ENCODE peak calls at places on chromosomes 1 and 21, in ten cellular contexts. I is MM.1S, U is cardiac muscle cell, R is pancreas, O is adrenal gland, J is breast epithelium, N is body of pancreas, B is A549, D is IMR-90, C is Panc1. E is an unnamed sample.

GRCh38 chr1:184163674-184164470 is 112.3 kb downstream of the TSEN15 start:
- DNase-seq in I (peak; percentile 24), U (peak; percentile 29), R (no peak), O (no peak), J (no peak), N (no peak), B (no peak), D (peak; percentile 89), C (no peak), E (no peak)

GRCh38 chr1:10694274-10694632 is 102.2 kb downstream of the CASZ1 start:
- DNase-seq in I (peak; percentile 58), U (peak; percentile 26), R (peak; percentile 52), O (no peak), J (no peak), N (peak; percentile 73), B (peak; percentile 72), D (no peak), C (no peak), E (no peak)

GRCh38 chr1:169899519-169900217 is 6.0 kb upstream of the SCYL3 start:
- DNase-seq in I (no peak), U (no peak), R (no peak), O (no peak), J (no peak), N (no peak), B (no peak), D (no peak), C (no peak), E (no peak)

GRCh38 chr1:35554261-35555211 is 2.7 kb downstream of the KIAA0319L start:
- DNase-seq in I (no peak), U (peak; percentile 50), R (peak; percentile 67), O (no peak), J (no peak), N (peak; percentile 72), B (no peak), D (no peak), C (no peak), E (peak; percentile 84)

GRCh38 chr21:28193189-28193588 is 799.5 kb downstream of the LTN1 start:
- DNase-seq in I (no peak), U (no peak), R (no peak), O (no peak), J (no peak), N (no peak), B (no peak), D (no peak), C (no peak), E (no peak)

GRCh38 chr1:206979379-206980043 is 9.3 kb upstream of the FCAMR start:
- DNase-seq in I (peak; percentile 37), U (peak; percentile 54), R (no peak), O (no peak), J (no peak), N (no peak), B (peak; percentile 34), D (peak; percentile 41), C (no peak), E (no peak)

GRCh38 chr1:184945034-184945433 is 29.3 kb downstream of the NIBAN1 start:
- DNase-seq in I (no peak), U (peak; percentile 38), R (no peak), O (no peak), J (no peak), N (no peak), B (no peak), D (no peak), C (no peak), E (no peak)

GRCh38 chr1:31784356-31785019 is 20.3 kb upstream of the ADGRB2 start:
- DNase-seq in I (no peak), U (no peak), R (no peak), O (peak; percentile 1), J (no peak), N (peak; percentile 5), B (no peak), D (no peak), C (no peak), E (no peak)

GRCh38 chr21:26032263-26032662 is 138.3 kb downstream of the APP start:
- DNase-seq in I (no peak), U (no peak), R (no peak), O (no peak), J (no peak), N (no peak), B (no peak), D (no peak), C (no peak), E (no peak)
- TF ChIP-seq CTCF in I (peak; percentile 47), U (no peak), R (no peak), O (no peak), J (no peak), N (peak; percentile 7), B (no peak), D (no peak), C (peak; percentile 19), E (no peak)

GRCh38 chr1:109623601-109624161 is 4.0 kb downstream of the AMPD2 start:
- DNase-seq in I (no peak), U (no peak), R (no peak), O (no peak), J (no peak), N (no peak), B (no peak), D (no peak), C (no peak), E (no peak)

GRCh38 chr1:109625176-109625575 is 5.5 kb downstream of the AMPD2 start:
- DNase-seq in I (no peak), U (no peak), R (no peak), O (no peak), J (no peak), N (no peak), B (no peak), D (no peak), C (no peak), E (no peak)

GRCh38 chr1:109622895-109623294 is 3.3 kb downstream of the AMPD2 start:
- DNase-seq in I (no peak), U (no peak), R (no peak), O (no peak), J (no peak), N (no peak), B (no peak), D (no peak), C (no peak), E (no peak)

GRCh38 chr1:109625601-109626560 is 6.2 kb downstream of the AMPD2 start:
- DNase-seq in I (no peak), U (no peak), R (no peak), O (no peak), J (no peak), N (no peak), B (no peak), D (no peak), C (no peak), E (no peak)

DNA sequence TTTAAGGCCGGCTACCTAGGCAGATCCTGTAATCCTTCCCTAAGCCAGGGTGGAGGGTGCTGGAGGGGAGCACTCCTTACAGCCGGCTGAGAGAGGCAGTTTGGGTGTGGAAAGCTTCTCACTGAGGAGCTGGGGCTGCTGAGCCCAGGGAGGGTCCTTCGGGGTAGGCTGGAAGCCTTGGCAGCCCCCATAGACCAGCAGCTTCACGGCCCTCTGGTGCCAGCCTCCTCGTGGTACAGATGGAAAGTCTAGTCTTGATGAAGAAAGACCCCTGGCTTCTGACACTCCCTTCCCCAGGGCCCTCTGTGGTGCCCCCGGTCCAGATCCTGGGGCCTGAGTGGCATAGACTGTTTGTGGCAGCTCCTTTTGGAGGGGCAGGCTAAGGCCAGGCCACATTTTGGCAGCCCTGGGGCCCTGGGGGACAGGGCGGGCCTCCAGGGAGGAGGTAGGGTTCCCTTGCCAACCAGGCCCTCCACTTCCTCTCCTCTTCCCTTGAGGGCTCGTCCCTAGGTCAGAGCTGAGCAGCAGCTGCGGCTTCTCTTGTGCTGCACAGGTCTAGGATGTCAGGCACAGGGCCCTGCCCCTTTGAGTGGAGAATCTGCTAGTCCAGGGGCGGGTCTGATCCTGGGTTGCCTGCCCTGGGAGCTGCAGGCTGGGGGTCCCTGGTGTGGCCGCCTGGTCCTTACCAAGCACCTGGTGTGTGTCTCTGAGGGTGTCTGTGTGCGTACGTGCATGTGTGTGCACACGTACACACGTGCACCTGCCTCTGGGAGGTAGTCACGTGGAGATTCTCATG is 4.8 kb downstream of the AMPD2 start:
- DNase-seq in I (no peak), U (no peak), R (no peak), O (no peak), J (no peak), N (no peak), B (no peak), D (no peak), C (no peak), E (no peak)
- H3K4me3 ChIP-seq in I (no peak overlapping the region), U (no peak overlapping the region), R (no peak overlapping the region), O (no peak overlapping the region), J (no peak overlapping the region), N (no peak overlapping the region), B (no peak overlapping the region), D (no peak overlapping the region), C (no peak overlapping the region), E (no peak overlapping the region)

GRCh38 chr1:113934511-113935055 is 5.5 kb downstream of the HIPK1 start:
- DNase-seq in I (no peak), U (no peak), R (no peak), O (no peak), J (no peak), N (no peak), B (no peak), D (no peak), C (no peak), E (peak; percentile 18)

GRCh38 chr1:113935970-113936369 is 6.8 kb downstream of the HIPK1 start:
- DNase-seq in I (no peak), U (no peak), R (no peak), O (no peak), J (no peak), N (no peak), B (no peak), D (no peak), C (no peak), E (no peak)

GRCh38 chr1:113935176-113935575 is 6.1 kb downstream of the HIPK1 start:
- DNase-seq in I (no peak), U (no peak), R (no peak), O (no peak), J (no peak), N (no peak), B (no peak), D (no peak), C (no peak), E (no peak)

GRCh38 chr1:113938192-113938591 is 9.1 kb downstream of the HIPK1 start:
- DNase-seq in I (no peak), U (no peak), R (no peak), O (no peak), J (no peak), N (no peak), B (no peak), D (no peak), C (no peak), E (no peak)

GRCh38 chr1:113937146-113937545 is 8.0 kb downstream of the HIPK1 start:
- DNase-seq in I (no peak), U (no peak), R (no peak), O (no peak), J (no peak), N (no peak), B (no peak), D (peak; percentile 58), C (no peak), E (no peak)
- H3K4me1 ChIP-seq in I (peaks cover 33% of the 10 kb centered on the region), U (peaks cover 1% of the 10 kb centered on the region), R (peaks cover 32% of the 10 kb centered on the region), O (peaks cover 1% of the 10 kb centered on the region), J (no peaks in the 10 kb centered on the region), N (peaks cover 51% of the 10 kb centered on the region), B (no peaks in the 10 kb centered on the region), D (peaks cover 2% of the 10 kb centered on the region), C (no peaks in the 10 kb centered on the region), E (peaks cover 28% of the 10 kb centered on the region)

GRCh38 chr1:4772294-4773010 is 118.0 kb downstream of the AJAP1 start:
- DNase-seq in I (no peak), U (no peak), R (no peak), O (no peak), J (no peak), N (no peak), B (no peak), D (no peak), C (no peak), E (no peak)

GRCh38 chr1:4781646-4782045 is 127.2 kb downstream of the AJAP1 start:
- DNase-seq in I (no peak), U (no peak), R (no peak), O (no peak), J (no peak), N (no peak), B (no peak), D (no peak), C (no peak), E (no peak)

GRCh38 chr1:4778056-4778455 is 123.6 kb downstream of the AJAP1 start:
- DNase-seq in I (no peak), U (peak; percentile 8), R (no peak), O (no peak), J (no peak), N (no peak), B (peak; percentile 31), D (no peak), C (peak; percentile 2), E (peak; percentile 43)
- TF ChIP-seq CTCF in I (peak; percentile 22), U (peak; percentile 3), R (peak; percentile 10), O (peak; percentile 40), J (peak; percentile 12), N (peak; percentile 28), B (no peak), D (no peak), C (peak; percentile 66), E (no peak)

E was measured in thyroid gland.